ENCODE peak calls at places on chromosomes 3 and 15, in nine cellular contexts. Q is mammary epithelial cell; J is Peyer's patch; Y is cardiac muscle cell; D is GM12865; K is hepatocyte; Z is AG04449; S is psoas muscle; T is CD8-positive, alpha-beta T cell. A is an unnamed sample.

GRCh38 chr3:107752202-107752990 is 229.6 kb downstream of the BBX start:
- DNase-seq in Z (no peak), T (no peak), D (peak), K (peak), S (no peak), Q (no peak), J (no peak), Y (peak), A (no peak)

GRCh38 chr15:44381223-44381622 is 46.2 kb upstream of the CTDSPL2 start:
- DNase-seq in S (no peak), Y (no peak), Q (no peak), Z (no peak), J (no peak), T (no peak), D (no peak), K (no peak), A (no peak)

GRCh38 chr3:120048355-120048754 is 45.9 kb downstream of the GSK3B start:
- DNase-seq in Q (no peak), Y (no peak), T (no peak), S (no peak), J (no peak), K (no peak), Z (no peak), D (no peak), A (no peak)

GRCh38 chr3:124258057-124258500 is 266.2 kb upstream of the ROPN1 start:
- DNase-seq in K (no peak), S (no peak), J (no peak), D (no peak), Q (no peak), T (no peak), Z (no peak), Y (no peak), A (no peak)

GRCh38 chr15:69591905-69592508 is 139.4 kb downstream of the RPLP1 start:
- DNase-seq in D (no peak), Z (no peak), Q (peak), T (no peak), Y (no peak), S (no peak), J (no peak), K (peak), A (no peak)

GRCh38 chr15:59439571-59439970 is 1.6 kb downstream of the FAM81A start:
- DNase-seq in Q (no peak), T (no peak), K (no peak), D (no peak), J (no peak), S (no peak), Y (no peak), Z (no peak), A (no peak)

GRCh38 chr3:17602126-17602525 is 140.3 kb downstream of the TBC1D5 start:
- DNase-seq in Z (no peak), S (no peak), D (no peak), J (no peak), Q (peak), Y (no peak), K (no peak), T (no peak), A (no peak)

GRCh38 chr3:128060473-128061381 is 8.5 kb downstream of the SEC61A1 start:
- DNase-seq in Y (no peak), S (no peak), J (no peak), D (no peak), Z (peak), T (no peak), Q (peak), K (no peak), A (no peak)

GRCh38 chr3:45972534-45973402 is 22.9 kb downstream of the FYCO1 start:
- DNase-seq in T (no peak), S (no peak), J (no peak), Q (peak), Y (no peak), Z (peak), D (peak), K (peak), A (no peak)

GRCh38 chr15:66896611-66897010 is 168.8 kb upstream of the SMAD3 start:
- DNase-seq in J (no peak), D (no peak), T (no peak), S (no peak), Q (no peak), Y (no peak), K (no peak), Z (no peak), A (no peak)

GRCh38 chr3:167992384-167992783 is 103.3 kb downstream of the GOLIM4 start:
- DNase-seq in Z (no peak), K (peak), S (no peak), J (no peak), D (no peak), Q (no peak), Y (no peak), T (no peak), A (no peak)

GRCh38 chr3:101943028-101943427 is 93.7 kb downstream of the NFKBIZ start:
- DNase-seq in S (no peak), Q (peak), T (no peak), D (peak), K (no peak), Z (no peak), Y (no peak), J (no peak), A (no peak)

GRCh38 chr3:140270329-140270728 is 335.3 kb downstream of the CLSTN2 start:
- DNase-seq in K (no peak), Z (no peak), J (no peak), S (no peak), T (no peak), Y (no peak), D (no peak), Q (peak), A (no peak)

GRCh38 chr15:59966262-59966661 is 37.8 kb upstream of the FOXB1 start:
- DNase-seq in K (no peak), Y (no peak), Q (no peak), J (no peak), Z (no peak), S (no peak), D (no peak), T (no peak), A (no peak)

GRCh38 chr3:169354774-169355501 is 308.6 kb downstream of the MECOM start:
- DNase-seq in D (no peak), Z (no peak), Q (no peak), S (no peak), K (no peak), T (no peak), Y (no peak), J (no peak), A (no peak)

GRCh38 chr3:179658584-179658983 is 5.7 kb downstream of the USP13 start:
- DNase-seq in S (no peak), J (no peak), Q (no peak), Y (peak), K (no peak), D (no peak), T (no peak), Z (no peak), A (no peak)

GRCh38 chr3:57060089-57060829 is at the start of gene SPATA12:
- DNase-seq in T (no peak), Z (peak), Y (no peak), Q (peak), K (peak), S (peak), J (no peak), D (no peak), A (no peak)

GRCh38 chr15:68199340-68199739 is 5.8 kb downstream of the CALML4 start:
- DNase-seq in J (no peak), Z (no peak), T (no peak), K (no peak), Q (no peak), D (no peak), S (no peak), Y (no peak), A (no peak)

GRCh38 chr3:28294667-28295413 is 53.4 kb downstream of the CMC1 start:
- DNase-seq in T (no peak), S (no peak), D (no peak), Y (no peak), J (no peak), Z (no peak), Q (no peak), K (no peak), A (no peak)

GRCh38 chr15:59255647-59256380 is 49.2 kb downstream of the LDHAL6B start:
- DNase-seq in Q (no peak), Y (no peak), D (no peak), Z (no peak), J (no peak), S (no peak), K (peak), T (no peak), A (no peak)

GRCh38 chr15:72609862-72610261 is 44.6 kb upstream of the GOLGA6B start:
- DNase-seq in D (no peak), J (no peak), T (no peak), K (no peak), S (no peak), Q (no peak), Y (no peak), Z (no peak), A (no peak)

GRCh38 chr3:38397320-38397719 is 50.7 kb downstream of the XYLB start:
- DNase-seq in D (peak), S (no peak), K (peak), Z (no peak), Y (peak), J (no peak), T (no peak), Q (peak), A (no peak)

GRCh38 chr3:127131625-127132170 is 61.2 kb upstream of the PRR23E start:
- DNase-seq in K (no peak), S (no peak), Q (no peak), D (no peak), T (no peak), Y (no peak), Z (no peak), J (no peak), A (no peak)

GRCh38 chr15:61195116-61196002 is 33.7 kb downstream of the RORA start:
- DNase-seq in K (peak), D (peak), J (no peak), Q (peak), Z (no peak), S (no peak), T (no peak), Y (peak), A (peak)

GRCh38 chr15:63018639-63019038 is 23.9 kb upstream of the TPM1 start:
- DNase-seq in Q (peak), Y (no peak), K (no peak), Z (no peak), S (no peak), D (no peak), T (no peak), J (no peak), A (no peak)

GRCh38 chr3:84755860-84756259 is 202.9 kb upstream of the CADM2 start:
- DNase-seq in S (no peak), T (no peak), J (no peak), K (no peak), Q (no peak), Z (no peak), D (no peak), Y (no peak), A (no peak)

GRCh38 chr3:45677045-45677436 is 12.2 kb upstream of the SACM1L start:
- DNase-seq in D (no peak), J (peak), K (peak), Z (peak), Y (no peak), S (peak), Q (peak), T (peak), A (no peak)

GRCh38 chr15:89775815-89776214 is 317 bp upstream of the MESP2 start:
- DNase-seq in D (no peak), T (no peak), Q (no peak), K (no peak), J (no peak), S (no peak), Z (no peak), Y (no peak), A (no peak)

GRCh38 chr15:61621146-61621545 is 392.0 kb upstream of the RORA start:
- DNase-seq in S (peak), D (peak), Q (peak), J (no peak), Z (no peak), T (no peak), Y (peak), K (peak), A (no peak)

GRCh38 chr3:125121246-125122010 is 65.6 kb upstream of the HEG1 start:
- DNase-seq in J (no peak), D (peak), K (no peak), S (no peak), Z (no peak), T (no peak), Y (no peak), Q (no peak), A (peak)

GRCh38 chr3:170418422-170419300 is at the start of gene CLDN11:
- DNase-seq in Y (peak), T (no peak), Q (no peak), Z (no peak), S (peak), D (no peak), J (no peak), K (peak), A (no peak)

GRCh38 chr3:18389108-18389733 is 35.9 kb downstream of the SATB1 start:
- DNase-seq in S (no peak), Y (peak), D (peak), Z (no peak), Q (peak), J (no peak), T (no peak), K (peak), A (no peak)

GRCh38 chr3:87359025-87359424 is 82.6 kb upstream of the POU1F1 start:
- DNase-seq in S (no peak), T (no peak), D (no peak), Z (no peak), Y (no peak), K (no peak), J (no peak), Q (no peak), A (no peak)

GRCh38 chr15:78930577-78931388 is 14.1 kb downstream of the CTSH start:
- DNase-seq in K (peak), J (no peak), Z (peak), S (peak), T (no peak), Q (peak), Y (no peak), D (no peak), A (no peak)

GRCh38 chr15:69290346-69291164 is 8.2 kb upstream of the PAQR5 start:
- DNase-seq in Q (no peak), D (no peak), J (no peak), T (no peak), Z (no peak), K (no peak), Y (no peak), S (no peak), A (no peak)

GRCh38 chr3:66442254-66443249 is 58.3 kb downstream of the LRIG1 start:
- DNase-seq in Y (peak), K (peak), J (no peak), S (peak), T (no peak), Z (no peak), Q (peak), D (no peak), A (no peak)

GRCh38 chr3:94978076-94978475 is 915.2 kb downstream of the NSUN3 start:
- DNase-seq in Q (no peak), Y (no peak), Z (no peak), J (no peak), K (no peak), T (no peak), S (no peak), D (no peak), A (no peak)

GRCh38 chr3:12187448-12188327 is 29.0 kb upstream of the TIMP4 start:
- DNase-seq in Z (no peak), Y (no peak), Q (no peak), K (no peak), D (peak), T (no peak), J (peak), S (no peak), A (peak)

DNA sequence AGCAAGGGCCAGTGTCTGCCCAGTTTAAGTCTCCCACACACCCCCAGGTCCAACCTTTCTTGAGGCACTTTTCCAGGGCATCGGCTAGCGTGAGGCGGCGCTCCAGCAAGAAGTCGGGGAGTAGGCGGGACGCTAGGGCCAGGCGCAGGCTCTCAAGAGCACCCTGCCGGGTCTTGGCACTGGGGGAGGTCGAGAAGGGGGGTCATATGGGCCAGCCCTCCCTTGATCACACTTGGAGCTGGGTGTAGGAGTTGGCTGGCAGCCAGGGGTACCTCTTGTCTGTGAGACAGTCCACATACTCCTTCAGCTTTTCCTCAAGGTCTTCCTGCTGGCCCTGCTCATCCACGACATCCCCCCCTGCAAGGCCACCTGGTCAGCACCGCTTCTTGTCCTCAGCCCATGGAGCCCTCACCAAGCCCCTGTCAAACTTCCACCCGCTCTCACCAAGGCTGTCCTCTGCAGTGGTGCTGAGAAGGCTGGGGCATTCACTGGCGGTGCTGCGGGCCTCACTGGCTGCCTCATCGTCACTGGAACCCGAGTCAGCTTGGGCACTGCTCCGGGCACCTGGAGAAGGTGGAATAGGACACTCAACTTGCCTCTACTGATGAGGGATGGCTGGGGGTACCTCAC is 2.0 kb downstream of the IFRD2 start:
- DNase-seq in Z (no peak), T (no peak), J (no peak), D (no peak), K (no peak), S (no peak), Y (no peak), Q (no peak), A (no peak)
- H3K4me3 ChIP-seq in Z (no peak), T (no peak), J (no peak), D (no peak), K (no peak), S (no peak), Y (no peak), Q (no peak), A (no peak)

GRCh38 chr3:177357352-177358084 is 160.2 kb upstream of the TBL1XR1 start:
- DNase-seq in Q (peak), S (no peak), Y (no peak), K (peak), Z (no peak), D (peak), T (no peak), J (no peak), A (no peak)
- TF ChIP-seq CTCF in Q (peak), S (no peak), Y (no peak), K (peak), Z (no peak), D (no peak), T (no peak), J (no peak), A (no peak)

DNA sequence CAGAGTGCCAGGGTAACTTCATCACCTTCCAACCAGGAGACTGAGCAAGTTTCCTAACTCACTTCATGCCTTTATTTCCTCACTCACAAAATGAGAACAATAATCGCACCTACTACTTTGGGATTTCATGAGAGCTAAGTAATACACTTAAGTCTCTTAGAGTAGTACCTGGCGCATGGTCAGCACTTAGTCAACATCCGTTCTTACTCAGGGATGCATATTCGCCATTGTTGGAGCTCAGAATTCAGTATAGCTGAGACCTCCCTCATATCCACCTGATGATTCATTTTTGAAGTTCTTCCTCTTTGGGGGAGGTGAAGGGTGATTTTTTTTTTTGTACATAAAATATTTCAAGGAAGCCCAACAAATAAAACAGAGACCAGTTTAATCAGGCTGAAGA is 188.2 kb downstream of the AGBL1 start:
- DNase-seq in Q (no peak), D (no peak), J (no peak), Y (no peak), K (no peak), T (no peak), Z (no peak), S (no peak), A (no peak)
- H3K4me3 ChIP-seq in Q (no peak), D (no peak), J (no peak), Y (no peak), K (no peak), T (no peak), Z (no peak), S (no peak), A (no peak)

GRCh38 chr3:48408823-48409281 is 21.0 kb downstream of the PLXNB1 start:
- DNase-seq in Z (no peak), J (no peak), D (no peak), S (no peak), K (no peak), T (no peak), Y (no peak), Q (no peak), A (no peak)
- TF ChIP-seq CTCF in Z (no peak), J (no peak), D (peak), S (no peak), K (no peak), T (no peak), Y (no peak), Q (no peak), A (peak)

GRCh38 chr3:10599444-10599843 is 94.1 kb upstream of the ATP2B2 start:
- DNase-seq in T (no peak), J (no peak), K (no peak), Y (no peak), Q (no peak), S (no peak), D (no peak), Z (no peak), A (no peak)

GRCh38 chr3:10600159-10601125 is 95.1 kb upstream of the ATP2B2 start:
- DNase-seq in T (no peak), D (no peak), K (no peak), J (no peak), S (no peak), Z (no peak), Y (no peak), Q (peak), A (no peak)

GRCh38 chr3:10601857-10602230 is 96.5 kb upstream of the ATP2B2 start:
- DNase-seq in Y (no peak), J (no peak), T (no peak), Q (no peak), D (no peak), Z (no peak), S (no peak), K (no peak), A (no peak)

GRCh38 chr3:10601131-10601856 is 95.9 kb upstream of the ATP2B2 start:
- DNase-seq in T (no peak), Q (peak), J (no peak), Y (no peak), K (no peak), Z (no peak), S (peak), D (no peak), A (no peak)

DNA sequence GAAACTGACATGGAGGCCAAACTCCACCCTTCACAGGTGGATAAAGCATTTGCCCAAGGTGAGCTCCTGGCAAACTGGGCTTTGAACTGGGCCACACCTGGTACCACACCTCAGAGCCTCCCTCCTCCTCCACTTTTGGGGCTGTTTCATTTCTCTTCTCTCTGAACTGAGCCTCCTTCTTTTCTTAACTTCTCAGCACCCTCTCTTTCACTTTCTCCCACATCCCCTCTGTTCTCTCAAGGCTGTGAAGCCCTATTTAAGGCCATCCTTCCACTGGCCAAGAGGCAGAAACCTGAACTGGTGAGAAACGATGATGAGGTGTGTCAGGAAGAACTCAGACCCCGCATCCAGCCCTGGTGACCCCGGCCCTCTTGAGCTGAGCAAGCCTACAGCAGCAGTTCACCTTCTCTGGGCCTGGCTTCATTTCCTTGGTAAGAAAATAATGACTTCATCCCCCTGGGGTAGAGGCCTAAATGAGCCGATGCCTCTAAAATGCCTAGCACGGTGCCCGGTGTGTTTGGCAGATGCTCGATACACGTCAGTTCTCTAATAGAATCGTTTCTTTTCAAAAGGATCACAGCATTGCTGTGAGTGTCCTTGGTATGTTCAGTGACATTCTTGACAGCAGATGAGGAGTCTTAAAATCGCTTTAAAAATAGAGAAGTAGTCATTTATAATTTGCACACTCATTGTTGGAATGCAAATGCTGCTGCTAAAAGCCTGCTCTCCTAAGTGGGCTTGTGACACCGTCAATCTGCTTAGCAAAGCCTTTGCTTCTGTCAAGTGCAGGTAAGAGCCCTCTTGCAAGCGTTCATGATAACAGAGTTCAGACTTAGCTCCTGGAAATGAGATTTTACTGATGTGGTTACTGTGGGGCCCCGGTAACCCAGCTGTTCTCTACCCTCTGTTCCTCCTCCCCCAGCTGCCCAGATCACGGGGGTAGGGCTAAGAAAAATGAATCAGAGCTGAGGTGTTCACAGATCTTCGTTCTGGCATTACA is 97.7 kb upstream of the ATP2B2 start:
- DNase-seq in D (peak), J (peak), Z (no peak), Y (peak), S (no peak), K (no peak), Q (no peak), T (peak), A (peak)
- H3K4me3 ChIP-seq in D (no peak), J (no peak), Z (no peak), Y (no peak), S (no peak), K (no peak), Q (no peak), T (no peak), A (no peak)